ENCODE peak calls at places on chromosomes 13 and 19, in six cellular contexts. One of them, this sample, is unnamed.
A peak's percentile ranks its signal among the peaks of the same experiment; 100 is the strongest.

GRCh38 chr13:72745260-72745659 is 17.5 kb downstream of the BORA start:
- ATAC-seq in naive thymus-derived CD4-positive, alpha-beta T cell: no peak
- ATAC-seq in left lung: no peak
- ATAC-seq in right cardiac atrium: no peak
- ATAC-seq in pancreas: no peak
- ATAC-seq in heart left ventricle: no peak
- ATAC-seq in this sample: no peak

GRCh38 chr13:75402787-75403186 is 79.2 kb downstream of the TBC1D4 start:
- ATAC-seq in right cardiac atrium: peak; percentile 77
- ATAC-seq in naive thymus-derived CD4-positive, alpha-beta T cell: no peak
- ATAC-seq in left lung: no peak
- ATAC-seq in heart left ventricle: peak; percentile 86
- ATAC-seq in pancreas: no peak
- ATAC-seq in this sample: no peak

GRCh38 chr19:28889941-28890645 is 322.9 kb downstream of the UQCRFS1 start:
- ATAC-seq in pancreas: no peak
- ATAC-seq in right cardiac atrium: no peak
- ATAC-seq in left lung: no peak
- ATAC-seq in heart left ventricle: no peak
- ATAC-seq in naive thymus-derived CD4-positive, alpha-beta T cell: no peak
- ATAC-seq in this sample: no peak

GRCh38 chr19:45152504-45153338 is 8.1 kb downstream of the NKPD1 start:
- ATAC-seq in naive thymus-derived CD4-positive, alpha-beta T cell: peak; percentile 70
- ATAC-seq in heart left ventricle: peak; percentile 48
- ATAC-seq in pancreas: peak; percentile 43
- ATAC-seq in right cardiac atrium: peak; percentile 47
- ATAC-seq in left lung: peak; percentile 66
- ATAC-seq in this sample: peak; percentile 40

GRCh38 chr13:36789730-36790129 is 29.3 kb upstream of the RFXAP start:
- ATAC-seq in left lung: no peak
- ATAC-seq in heart left ventricle: no peak
- ATAC-seq in pancreas: no peak
- ATAC-seq in naive thymus-derived CD4-positive, alpha-beta T cell: no peak
- ATAC-seq in right cardiac atrium: no peak
- ATAC-seq in this sample: no peak

GRCh38 chr19:993831-994393 is 6.3 kb upstream of the GRIN3B start:
- ATAC-seq in left lung: no peak
- ATAC-seq in pancreas: no peak
- ATAC-seq in heart left ventricle: no peak
- ATAC-seq in naive thymus-derived CD4-positive, alpha-beta T cell: no peak
- ATAC-seq in right cardiac atrium: no peak
- ATAC-seq in this sample: no peak

GRCh38 chr13:40637644-40638043 is 28.8 kb downstream of the FOXO1 start:
- ATAC-seq in naive thymus-derived CD4-positive, alpha-beta T cell: peak; percentile 35
- ATAC-seq in pancreas: no peak
- ATAC-seq in left lung: peak; percentile 65
- ATAC-seq in heart left ventricle: peak; percentile 49
- ATAC-seq in right cardiac atrium: peak; percentile 51
- ATAC-seq in this sample: no peak

GRCh38 chr13:103194871-103195270 is 128.7 kb upstream of the SLC10A2 start:
- ATAC-seq in left lung: no peak
- ATAC-seq in pancreas: no peak
- ATAC-seq in heart left ventricle: no peak
- ATAC-seq in naive thymus-derived CD4-positive, alpha-beta T cell: no peak
- ATAC-seq in right cardiac atrium: no peak
- ATAC-seq in this sample: no peak

GRCh38 chr13:95160112-95160906 is 140.9 kb downstream of the ABCC4 start:
- ATAC-seq in heart left ventricle: no peak
- ATAC-seq in right cardiac atrium: no peak
- ATAC-seq in naive thymus-derived CD4-positive, alpha-beta T cell: no peak
- ATAC-seq in left lung: no peak
- ATAC-seq in pancreas: no peak
- ATAC-seq in this sample: no peak

GRCh38 chr19:45402469-45403070 is 2.3 kb downstream of the PPP1R13L start:
- ATAC-seq in left lung: peak; percentile 0
- ATAC-seq in pancreas: peak; percentile 5
- ATAC-seq in right cardiac atrium: no peak
- ATAC-seq in heart left ventricle: peak; percentile 1
- ATAC-seq in naive thymus-derived CD4-positive, alpha-beta T cell: no peak
- ATAC-seq in this sample: no peak

GRCh38 chr19:19487077-19488040 is 28.0 kb downstream of the TSSK6 start:
- ATAC-seq in left lung: peak; percentile 29
- ATAC-seq in pancreas: no peak
- ATAC-seq in naive thymus-derived CD4-positive, alpha-beta T cell: no peak
- ATAC-seq in right cardiac atrium: no peak
- ATAC-seq in heart left ventricle: no peak
- ATAC-seq in this sample: no peak

GRCh38 chr13:110012102-110012739 is 225.8 kb upstream of the IRS2 start:
- ATAC-seq in heart left ventricle: no peak
- ATAC-seq in pancreas: no peak
- ATAC-seq in left lung: peak; percentile 80
- ATAC-seq in right cardiac atrium: no peak
- ATAC-seq in naive thymus-derived CD4-positive, alpha-beta T cell: no peak
- ATAC-seq in this sample: no peak

GRCh38 chr13:29761815-29762214 is 88.6 kb downstream of the UBL3 start:
- ATAC-seq in left lung: no peak
- ATAC-seq in pancreas: no peak
- ATAC-seq in naive thymus-derived CD4-positive, alpha-beta T cell: no peak
- ATAC-seq in right cardiac atrium: no peak
- ATAC-seq in heart left ventricle: no peak
- ATAC-seq in this sample: no peak

GRCh38 chr19:53511933-53512374 is 26.0 kb upstream of the ZNF331 start:
- ATAC-seq in left lung: peak; percentile 95
- ATAC-seq in heart left ventricle: peak; percentile 85
- ATAC-seq in pancreas: peak; percentile 75
- ATAC-seq in naive thymus-derived CD4-positive, alpha-beta T cell: peak; percentile 84
- ATAC-seq in right cardiac atrium: peak; percentile 64
- ATAC-seq in this sample: peak; percentile 79

GRCh38 chr13:30157616-30157993 is 149.7 kb downstream of the KATNAL1 start:
- ATAC-seq in naive thymus-derived CD4-positive, alpha-beta T cell: no peak
- ATAC-seq in heart left ventricle: no peak
- ATAC-seq in left lung: no peak
- ATAC-seq in right cardiac atrium: no peak
- ATAC-seq in pancreas: no peak
- ATAC-seq in this sample: no peak

GRCh38 chr13:78722700-78723099 is 63.7 kb upstream of the OBI1 start:
- ATAC-seq in heart left ventricle: no peak
- ATAC-seq in left lung: no peak
- ATAC-seq in naive thymus-derived CD4-positive, alpha-beta T cell: no peak
- ATAC-seq in pancreas: no peak
- ATAC-seq in right cardiac atrium: no peak
- ATAC-seq in this sample: no peak
- H3K9me3 ChIP-seq in heart left ventricle: no peaks in the 10 kb centered on the region
- H3K9me3 ChIP-seq in left lung: no peaks in the 10 kb centered on the region
- H3K9me3 ChIP-seq in naive thymus-derived CD4-positive, alpha-beta T cell: no peaks in the 10 kb centered on the region
- H3K9me3 ChIP-seq in pancreas: no peaks in the 10 kb centered on the region
- H3K9me3 ChIP-seq in right cardiac atrium: no peaks in the 10 kb centered on the region
- H3K9me3 ChIP-seq in this sample: no peaks in the 10 kb centered on the region

DNA sequence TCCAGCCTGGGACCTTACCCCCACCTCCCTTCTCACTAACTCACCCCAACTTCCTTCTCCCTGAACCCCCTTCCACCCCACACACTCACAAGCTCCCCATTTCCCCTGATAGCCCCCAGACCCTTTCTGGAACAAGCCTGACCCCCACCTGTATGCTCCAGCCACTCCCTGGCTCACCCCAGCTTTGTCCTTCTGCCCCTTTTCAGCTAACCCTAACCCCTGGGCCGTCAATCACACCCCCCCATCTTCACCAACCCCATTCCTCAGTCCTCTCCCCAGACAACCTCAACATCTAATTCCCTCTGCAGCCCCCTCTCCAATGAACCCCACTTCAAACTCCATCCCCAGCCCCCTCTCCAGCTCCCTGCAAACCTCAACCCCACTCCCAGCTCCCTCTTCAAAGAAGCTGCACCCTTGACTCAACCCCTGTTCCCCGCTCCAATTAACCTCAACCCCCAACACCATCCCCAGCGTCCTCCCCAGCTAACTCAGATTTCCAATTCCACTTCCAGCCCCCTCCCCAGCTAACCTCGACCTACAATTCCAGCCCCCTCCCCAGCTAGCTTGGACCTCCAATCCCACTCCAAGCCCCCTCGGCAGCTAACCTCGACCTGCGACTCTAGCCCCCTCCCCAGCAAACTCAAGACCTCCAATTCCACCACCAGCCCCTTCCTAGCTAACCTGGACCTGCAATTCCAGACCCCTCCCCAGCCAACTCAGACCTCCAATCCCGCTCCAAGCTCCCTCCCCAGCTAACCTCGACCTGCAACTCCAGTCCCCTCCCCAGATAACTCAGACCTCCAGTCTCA is 929 bp downstream of the GNG7 start:
- ATAC-seq in left lung: no peak
- ATAC-seq in pancreas: no peak
- ATAC-seq in naive thymus-derived CD4-positive, alpha-beta T cell: no peak
- ATAC-seq in right cardiac atrium: no peak
- ATAC-seq in heart left ventricle: no peak
- ATAC-seq in this sample: no peak
- H3K27ac ChIP-seq in left lung: no peak overlapping the region
- H3K27ac ChIP-seq in pancreas: no peak overlapping the region
- H3K27ac ChIP-seq in naive thymus-derived CD4-positive, alpha-beta T cell: peak overlapping the region; percentile 67
- H3K27ac ChIP-seq in right cardiac atrium: no peak overlapping the region
- H3K27ac ChIP-seq in heart left ventricle: no peak overlapping the region
- H3K27ac ChIP-seq in this sample: peak overlapping the region; percentile 82

DNA sequence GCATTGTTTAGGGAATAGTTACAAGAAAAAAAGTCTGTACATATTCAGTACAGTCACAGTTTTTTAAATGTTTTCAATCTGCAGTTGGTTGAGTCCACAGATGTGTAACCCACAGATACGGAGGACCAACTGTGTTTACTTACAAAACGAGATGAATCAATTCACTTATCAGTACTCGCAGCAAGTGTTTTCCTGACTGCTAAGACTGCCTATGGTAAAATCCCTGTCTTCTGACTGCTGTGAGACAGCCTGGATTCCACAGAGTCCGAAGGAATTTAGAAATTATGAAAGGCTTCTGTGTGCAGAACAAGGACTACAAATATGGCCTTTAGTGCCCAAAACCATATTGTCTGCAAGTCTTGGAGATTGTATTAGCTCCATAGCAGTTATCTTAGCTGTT is 45.7 kb upstream of the C1QTNF9 start:
- ATAC-seq in pancreas: no peak
- ATAC-seq in naive thymus-derived CD4-positive, alpha-beta T cell: no peak
- ATAC-seq in right cardiac atrium: peak; percentile 39
- ATAC-seq in left lung: no peak
- ATAC-seq in heart left ventricle: peak; percentile 33
- ATAC-seq in this sample: no peak
- H3K27me3 ChIP-seq in pancreas: no peaks in the 10 kb centered on the region
- H3K27me3 ChIP-seq in naive thymus-derived CD4-positive, alpha-beta T cell: no peaks in the 10 kb centered on the region
- H3K27me3 ChIP-seq in right cardiac atrium: no peaks in the 10 kb centered on the region
- H3K27me3 ChIP-seq in left lung: no peaks in the 10 kb centered on the region
- H3K27me3 ChIP-seq in heart left ventricle: no peaks in the 10 kb centered on the region
- H3K27me3 ChIP-seq in this sample: no peaks in the 10 kb centered on the region

GRCh38 chr19:20863176-20863575 is 59.9 kb upstream of the ZNF85 start:
- ATAC-seq in left lung: no peak
- ATAC-seq in heart left ventricle: no peak
- ATAC-seq in naive thymus-derived CD4-positive, alpha-beta T cell: no peak
- ATAC-seq in right cardiac atrium: no peak
- ATAC-seq in pancreas: no peak
- ATAC-seq in this sample: no peak
- H3K9me3 ChIP-seq in left lung: no peaks in the 10 kb centered on the region
- H3K9me3 ChIP-seq in heart left ventricle: no peaks in the 10 kb centered on the region
- H3K9me3 ChIP-seq in naive thymus-derived CD4-positive, alpha-beta T cell: no peaks in the 10 kb centered on the region
- H3K9me3 ChIP-seq in right cardiac atrium: peaks cover 7% of the 10 kb centered on the region
- H3K9me3 ChIP-seq in pancreas: no peaks in the 10 kb centered on the region
- H3K9me3 ChIP-seq in this sample: no peaks in the 10 kb centered on the region

GRCh38 chr19:33052352-33052972 is 12.2 kb downstream of the RHPN2 start:
- ATAC-seq in right cardiac atrium: peak; percentile 15
- ATAC-seq in heart left ventricle: no peak
- ATAC-seq in pancreas: peak; percentile 43
- ATAC-seq in left lung: peak; percentile 64
- ATAC-seq in naive thymus-derived CD4-positive, alpha-beta T cell: no peak
- ATAC-seq in this sample: peak; percentile 39
- H3K27ac ChIP-seq in right cardiac atrium: no peak overlapping the region
- H3K27ac ChIP-seq in heart left ventricle: no peak overlapping the region
- H3K27ac ChIP-seq in pancreas: peak overlapping the region; percentile 17
- H3K27ac ChIP-seq in left lung: no peak overlapping the region
- H3K27ac ChIP-seq in naive thymus-derived CD4-positive, alpha-beta T cell: no peak overlapping the region
- H3K27ac ChIP-seq in this sample: no peak overlapping the region

DNA sequence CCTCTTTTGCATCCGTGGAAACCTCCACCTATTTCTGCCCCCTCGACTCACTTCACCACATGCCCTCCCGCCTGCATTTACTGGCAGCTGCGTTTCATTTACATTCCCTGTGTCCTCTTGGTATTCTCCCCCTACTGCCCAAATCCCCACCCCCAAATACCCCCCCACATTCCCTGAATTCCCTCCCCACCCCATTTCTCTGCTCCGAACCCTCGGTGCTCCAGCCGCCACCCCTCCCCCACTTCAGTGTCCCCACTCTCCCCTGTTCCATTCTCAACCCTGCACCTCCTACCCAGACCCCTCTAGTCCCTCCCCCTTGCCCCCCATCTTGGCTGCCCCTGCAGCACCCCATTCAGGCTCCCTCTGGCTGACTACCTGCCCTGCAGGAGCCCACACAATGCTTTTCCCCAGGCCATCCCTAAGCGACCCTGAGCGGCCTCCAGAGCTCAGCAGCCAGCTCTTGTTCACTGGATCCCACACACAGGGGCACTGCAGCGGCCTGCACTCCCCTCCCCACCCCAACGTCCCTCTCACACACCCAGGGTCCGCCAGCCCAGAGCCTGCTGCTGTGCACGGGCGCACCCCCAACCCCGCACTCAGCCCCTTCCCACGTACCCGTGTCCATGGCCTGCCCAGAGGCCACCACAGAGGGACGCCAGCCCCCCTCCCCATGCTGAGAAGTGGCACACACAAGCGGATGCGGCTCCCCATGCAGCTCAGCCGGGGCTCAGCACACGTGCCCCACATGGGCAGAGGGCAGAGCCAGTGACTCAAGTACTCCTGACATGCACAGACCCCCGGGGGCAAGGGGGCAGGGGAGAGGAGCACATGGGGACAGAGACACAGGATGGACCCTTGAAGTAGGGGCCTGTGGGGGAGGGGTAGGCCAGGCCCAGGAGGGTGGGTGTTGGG is 26.3 kb downstream of the SHANK1 start:
- ATAC-seq in pancreas: no peak
- ATAC-seq in naive thymus-derived CD4-positive, alpha-beta T cell: no peak
- ATAC-seq in left lung: no peak
- ATAC-seq in heart left ventricle: no peak
- ATAC-seq in right cardiac atrium: peak; percentile 6
- ATAC-seq in this sample: no peak
- H3K27me3 ChIP-seq in pancreas: no peaks in the 10 kb centered on the region
- H3K27me3 ChIP-seq in naive thymus-derived CD4-positive, alpha-beta T cell: peaks cover 14% of the 10 kb centered on the region
- H3K27me3 ChIP-seq in left lung: peaks cover 16% of the 10 kb centered on the region
- H3K27me3 ChIP-seq in heart left ventricle: peaks cover 43% of the 10 kb centered on the region
- H3K27me3 ChIP-seq in right cardiac atrium: no peaks in the 10 kb centered on the region
- H3K27me3 ChIP-seq in this sample: peaks cover 100% of the 10 kb centered on the region

DNA sequence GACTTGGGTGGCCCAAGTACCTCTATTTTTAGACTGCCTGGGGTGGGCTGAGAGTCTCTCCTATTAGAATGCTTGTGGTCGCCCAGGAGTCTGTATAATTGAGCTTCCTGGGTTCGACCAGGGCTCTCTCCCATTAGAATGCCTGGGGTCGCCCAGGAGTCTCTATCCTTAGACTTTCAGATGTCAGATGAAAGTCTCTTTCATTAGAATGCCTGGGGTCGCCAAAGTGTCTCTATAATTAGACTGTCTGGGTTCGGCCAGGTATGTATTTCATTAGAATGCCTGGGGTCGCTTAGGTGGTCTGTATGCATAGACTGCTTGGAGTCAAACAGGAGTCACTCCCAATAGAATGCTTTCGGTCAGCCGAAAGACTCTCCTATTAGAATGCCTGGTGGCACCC is 1471.7 kb downstream of the UQCRFS1 start:
- ATAC-seq in left lung: no peak
- ATAC-seq in heart left ventricle: no peak
- ATAC-seq in right cardiac atrium: no peak
- ATAC-seq in pancreas: no peak
- ATAC-seq in naive thymus-derived CD4-positive, alpha-beta T cell: no peak
- ATAC-seq in this sample: no peak
- H3K9me3 ChIP-seq in left lung: no peaks in the 10 kb centered on the region
- H3K9me3 ChIP-seq in heart left ventricle: no peaks in the 10 kb centered on the region
- H3K9me3 ChIP-seq in right cardiac atrium: no peaks in the 10 kb centered on the region
- H3K9me3 ChIP-seq in pancreas: no peaks in the 10 kb centered on the region
- H3K9me3 ChIP-seq in naive thymus-derived CD4-positive, alpha-beta T cell: no peaks in the 10 kb centered on the region
- H3K9me3 ChIP-seq in this sample: no peaks in the 10 kb centered on the region